ENCODE peak calls at places on chromosomes 1 and 21, in seven cellular contexts. M, U, J, X, W, K and C are unnamed samples.

GRCh38 chr1:11168731-11169130 is 20.4 kb upstream of the ANGPTL7 start:
- DNase-seq in M (no peak), U (no peak), J (no peak), X (no peak), W (no peak), K (no peak), C (no peak)

GRCh38 chr1:53416264-53416663 is 42.9 kb upstream of the DMRTB1 start:
- DNase-seq in M (no peak), U (no peak), J (no peak), X (no peak), W (no peak), K (no peak), C (no peak)

GRCh38 chr21:41634858-41635257 is 126.9 kb upstream of the TMPRSS2 start:
- DNase-seq in M (no peak), U (no peak), J (no peak), X (peak; percentile 87), W (no peak), K (no peak), C (no peak)

GRCh38 chr1:30968220-30968971 is 59.8 kb upstream of the SDC3 start:
- DNase-seq in M (no peak), U (no peak), J (no peak), X (no peak), W (no peak), K (no peak), C (no peak)

GRCh38 chr1:200453544-200453905 is 43.7 kb upstream of the ZNF281 start:
- DNase-seq in M (no peak), U (no peak), J (no peak), X (no peak), W (no peak), K (no peak), C (no peak)

GRCh38 chr1:63674238-63674864 is 81.1 kb downstream of the PGM1 start:
- DNase-seq in M (no peak), U (no peak), J (no peak), X (peak; percentile 93), W (peak; percentile 58), K (peak; percentile 85), C (peak; percentile 75)

GRCh38 chr1:55483523-55483922 is 268.4 kb upstream of the USP24 start:
- DNase-seq in M (no peak), U (no peak), J (no peak), X (no peak), W (no peak), K (peak; percentile 18), C (no peak)

GRCh38 chr1:167631987-167632680 is 2.1 kb downstream of the RCSD1 start:
- DNase-seq in M (no peak), U (no peak), J (no peak), X (no peak), W (no peak), K (peak; percentile 29), C (no peak)

GRCh38 chr1:178038372-178038771 is 55.5 kb upstream of the RASAL2 start:
- DNase-seq in M (no peak), U (no peak), J (no peak), X (no peak), W (no peak), K (no peak), C (no peak)

GRCh38 chr1:216815239-216815955 is 92.2 kb upstream of the ESRRG start:
- DNase-seq in M (no peak), U (no peak), J (no peak), X (no peak), W (peak; percentile 26), K (no peak), C (no peak)

GRCh38 chr1:8752921-8753713 is 64.3 kb downstream of the RERE start:
- DNase-seq in M (no peak), U (no peak), J (no peak), X (no peak), W (no peak), K (no peak), C (no peak)

GRCh38 chr1:43538969-43539368 is 8.3 kb downstream of the PTPRF start:
- DNase-seq in M (no peak), U (no peak), J (no peak), X (no peak), W (no peak), K (no peak), C (peak; percentile 6)

GRCh38 chr1:20318971-20319370 is 28.3 kb downstream of the VWA5B1 start:
- DNase-seq in M (no peak), U (no peak), J (no peak), X (peak; percentile 12), W (no peak), K (no peak), C (no peak)

GRCh38 chr1:189596197-189596596 is 881.5 kb downstream of the BRINP3 start:
- DNase-seq in M (no peak), U (no peak), J (no peak), X (no peak), W (no peak), K (no peak), C (no peak)

GRCh38 chr1:115706774-115707425 is 61.6 kb downstream of the CASQ2 start:
- DNase-seq in M (no peak), U (no peak), J (no peak), X (peak; percentile 70), W (no peak), K (peak; percentile 71), C (no peak)

GRCh38 chr1:178037510-178038253 is 56.2 kb upstream of the RASAL2 start:
- DNase-seq in M (peak; percentile 95), U (no peak), J (no peak), X (peak; percentile 83), W (peak; percentile 83), K (peak; percentile 94), C (peak; percentile 96)

GRCh38 chr1:108831225-108831624 is 25.7 kb downstream of the AKNAD1 start:
- DNase-seq in M (no peak), U (no peak), J (no peak), X (peak; percentile 88), W (no peak), K (no peak), C (no peak)

GRCh38 chr1:25996966-25997758 is 701 bp downstream of the PAFAH2 start:
- DNase-seq in M (no peak), U (no peak), J (no peak), X (peak; percentile 64), W (no peak), K (no peak), C (no peak)

GRCh38 chr1:47755368-47755990 is 241.7 kb downstream of the TRABD2B start:
- DNase-seq in M (no peak), U (peak; percentile 29), J (peak; percentile 3), X (peak; percentile 23), W (no peak), K (peak; percentile 86), C (peak; percentile 42)

GRCh38 chr1:93585059-93585966 is 96.3 kb downstream of the BCAR3 start:
- DNase-seq in M (peak; percentile 97), U (no peak), J (no peak), X (no peak), W (no peak), K (no peak), C (peak; percentile 97)

GRCh38 chr1:95953005-95953404 is 719.0 kb downstream of the RWDD3 start:
- DNase-seq in M (no peak), U (no peak), J (no peak), X (peak; percentile 30), W (peak; percentile 15), K (peak; percentile 13), C (no peak)

GRCh38 chr1:101407505-101408211 is 170.8 kb downstream of the S1PR1 start:
- DNase-seq in M (no peak), U (no peak), J (no peak), X (no peak), W (peak; percentile 2), K (no peak), C (no peak)